ENCODE peak calls at places on chromosomes 5 and 9, in nine cellular contexts. X is activated T-cell treated with anti-CD3 and anti-CD28 coated beads, Interleukin-2, amount 50 U/mL, for 4 hours; W is NCI-H1092; S is neuronal stem cell; N is GM10248; H is fibroblast of villous mesenchyme; C is NCI-H446 treated with DMSO at 0.1 percent for 48 hours; K is stimulated activated CD4-positive, alpha-beta T cell treated with anti-CD3 and anti-CD28 coated beads, Interleukin-1b, Interleukin-23, amount 100 ng/mL, for 24 hours; R is effector memory CD4-positive, alpha-beta T cell. D is an unnamed sample.

GRCh38 chr5:87541033-87541432 is 128.3 kb upstream of the CCNH start:
- DNase-seq in X (no peak), W (peak; percentile 4), S (peak; percentile 23), N (no peak), H (peak; percentile 12), C (peak; percentile 94), K (no peak), R (no peak), D (peak; percentile 61)

GRCh38 chr5:65862384-65862783 is 64.0 kb upstream of the ERBIN start:
- DNase-seq in X (no peak), W (no peak), S (no peak), N (no peak), H (no peak), C (no peak), K (no peak), R (no peak), D (peak; percentile 30)

GRCh38 chr9:135345775-135346433 is 133.7 kb upstream of the PPP1R26 start:
- DNase-seq in X (no peak), W (no peak), S (no peak), N (no peak), H (no peak), C (no peak), K (no peak), R (no peak), D (no peak)

GRCh38 chr5:43066231-43066798 is 26.2 kb upstream of the ANXA2R start:
- DNase-seq in X (peak; percentile 74), W (peak; percentile 43), S (peak; percentile 73), N (peak; percentile 51), H (peak; percentile 86), C (peak; percentile 82), K (peak; percentile 40), R (peak; percentile 67), D (peak; percentile 79)

GRCh38 chr5:175243441-175243840 is 200.5 kb downstream of the DRD1 start:
- DNase-seq in X (no peak), W (no peak), S (no peak), N (no peak), H (no peak), C (no peak), K (no peak), R (no peak), D (no peak)

GRCh38 chr5:322942-323879 is 1.7 kb downstream of the AHRR start:
- DNase-seq in X (no peak), W (no peak), S (no peak), N (peak; percentile 17), H (no peak), C (no peak), K (no peak), R (no peak), D (no peak)

GRCh38 chr5:63346451-63346850 is 615.8 kb downstream of the HTR1A start:
- DNase-seq in X (no peak), W (no peak), S (no peak), N (no peak), H (no peak), C (no peak), K (no peak), R (no peak), D (no peak)

GRCh38 chr5:82513739-82514138 is 235.6 kb upstream of the RPS23 start:
- DNase-seq in X (no peak), W (peak; percentile 10), S (peak; percentile 12), N (no peak), H (no peak), C (no peak), K (no peak), R (no peak), D (no peak)

GRCh38 chr5:13029211-13029610 is 915.3 kb downstream of the DNAH5 start:
- DNase-seq in X (no peak), W (no peak), S (no peak), N (no peak), H (no peak), C (no peak), K (no peak), R (no peak), D (no peak)

GRCh38 chr5:432201-432927 is 10.6 kb upstream of the EXOC3 start:
- DNase-seq in X (no peak), W (no peak), S (no peak), N (no peak), H (no peak), C (no peak), K (no peak), R (no peak), D (no peak)

GRCh38 chr5:142569905-142570304 is 116.0 kb downstream of the FGF1 start:
- DNase-seq in X (no peak), W (no peak), S (no peak), N (no peak), H (no peak), C (no peak), K (no peak), R (no peak), D (no peak)

GRCh38 chr9:96453625-96454024 is 3.7 kb downstream of the HABP4 start:
- DNase-seq in X (no peak), W (no peak), S (no peak), N (no peak), H (no peak), C (no peak), K (no peak), R (no peak), D (peak; percentile 77)

GRCh38 chr5:125258610-125259009 is 512.2 kb upstream of the ZNF608 start:
- DNase-seq in X (no peak), W (no peak), S (no peak), N (no peak), H (no peak), C (no peak), K (no peak), R (no peak), D (no peak)

GRCh38 chr5:173278641-173279040 is 43.6 kb upstream of the NKX2-5 start:
- DNase-seq in X (no peak), W (no peak), S (no peak), N (no peak), H (no peak), C (no peak), K (no peak), R (no peak), D (no peak)

GRCh38 chr5:56272765-56273164 is 39.6 kb upstream of the ANKRD55 start:
- DNase-seq in X (no peak), W (no peak), S (no peak), N (no peak), H (no peak), C (no peak), K (no peak), R (no peak), D (no peak)

GRCh38 chr5:163401271-163401670 is 36.1 kb upstream of the CCNG1 start:
- DNase-seq in X (no peak), W (no peak), S (no peak), N (no peak), H (no peak), C (no peak), K (no peak), R (no peak), D (no peak)

GRCh38 chr5:147558131-147558730 is 48.4 kb upstream of the DPYSL3 start:
- DNase-seq in X (no peak), W (no peak), S (no peak), N (no peak), H (peak; percentile 78), C (no peak), K (no peak), R (no peak), D (no peak)

GRCh38 chr5:150540615-150541396 is 32.9 kb downstream of the NDST1 start:
- DNase-seq in X (no peak), W (no peak), S (no peak), N (no peak), H (peak; percentile 97), C (no peak), K (no peak), R (no peak), D (peak; percentile 98)

GRCh38 chr9:113807173-113808061 is 68.7 kb upstream of the ZNF618 start:
- DNase-seq in X (no peak), W (no peak), S (peak; percentile 48), N (peak; percentile 73), H (peak; percentile 66), C (no peak), K (no peak), R (no peak), D (peak; percentile 76)

GRCh38 chr9:137195525-137196220 is 4.9 kb downstream of the TPRN start:
- DNase-seq in X (no peak), W (peak; percentile 49), S (no peak), N (no peak), H (no peak), C (no peak), K (no peak), R (no peak), D (no peak)

D was measured in choroid plexus epithelial cell.